ENCODE peak calls at places on chromosomes 3 and 15, in seven cellular contexts. Q is H1, E is mesendoderm, U is IMR-90, W is neuronal stem cell, I is mesenchymal stem cell, R is trophoblast cell. H is an unnamed sample.

GRCh38 chr3:105351821-105352220 is 14.9 kb upstream of the ALCAM start:
- DNase-seq in E (no peak), R (peak), I (peak), W (no peak), Q (no peak), U (peak), H (no peak)

GRCh38 chr15:49379996-49380395 is 43.0 kb upstream of the FGF7 start:
- DNase-seq in E (no peak), R (no peak), Q (no peak), U (no peak), I (no peak), W (no peak), H (peak)

GRCh38 chr15:27743078-27743477 is 356.0 kb downstream of the OCA2 start:
- DNase-seq in E (no peak), U (no peak), I (no peak), R (no peak), Q (peak), W (no peak), H (no peak)

GRCh38 chr3:138434276-138434874 is at the start of gene ESYT3:
- DNase-seq in W (peak), I (peak), R (peak), U (peak), E (peak), Q (peak), H (peak)

GRCh38 chr15:39468341-39468740 is 112.5 kb upstream of the THBS1 start:
- DNase-seq in E (no peak), U (no peak), I (no peak), Q (no peak), W (no peak), R (peak), H (no peak)

GRCh38 chr3:45617430-45618080 is 23.0 kb downstream of the LIMD1 start:
- DNase-seq in U (no peak), W (no peak), R (no peak), I (no peak), E (no peak), Q (no peak), H (no peak)

GRCh38 chr3:41630017-41630416 is 331.9 kb downstream of the ULK4 start:
- DNase-seq in U (no peak), Q (no peak), R (no peak), E (no peak), W (no peak), I (no peak), H (no peak)

GRCh38 chr3:32569540-32570425 is 875 bp downstream of the DYNC1LI1 start:
- DNase-seq in I (peak), U (peak), Q (peak), E (peak), R (peak), W (peak), H (peak)

GRCh38 chr3:181730364-181730763 is 18.6 kb downstream of the SOX2 start:
- DNase-seq in R (no peak), U (no peak), E (no peak), I (no peak), W (no peak), Q (no peak), H (no peak)

GRCh38 chr3:9250236-9250635 is 790 bp upstream of the SRGAP3 start:
- DNase-seq in E (no peak), I (no peak), R (no peak), U (no peak), W (no peak), Q (no peak), H (peak)

GRCh38 chr3:194936091-194936490 is 250.4 kb downstream of the FAM43A start:
- DNase-seq in W (no peak), E (no peak), U (no peak), Q (no peak), I (no peak), R (no peak), H (no peak)

GRCh38 chr3:196219194-196219969 is 3.0 kb downstream of the SLC51A start:
- DNase-seq in Q (no peak), R (peak), W (no peak), I (peak), E (peak), U (peak), H (no peak)

GRCh38 chr15:42324308-42324707 is 35.0 kb upstream of the CAPN3 start:
- DNase-seq in I (peak), Q (no peak), W (no peak), U (peak), E (no peak), R (no peak), H (no peak)
- H3K23ac ChIP-seq in I (no peak), Q (no peak), W (no peak), U (no peak), E (no peak), R (no peak), H (no peak)

DNA sequence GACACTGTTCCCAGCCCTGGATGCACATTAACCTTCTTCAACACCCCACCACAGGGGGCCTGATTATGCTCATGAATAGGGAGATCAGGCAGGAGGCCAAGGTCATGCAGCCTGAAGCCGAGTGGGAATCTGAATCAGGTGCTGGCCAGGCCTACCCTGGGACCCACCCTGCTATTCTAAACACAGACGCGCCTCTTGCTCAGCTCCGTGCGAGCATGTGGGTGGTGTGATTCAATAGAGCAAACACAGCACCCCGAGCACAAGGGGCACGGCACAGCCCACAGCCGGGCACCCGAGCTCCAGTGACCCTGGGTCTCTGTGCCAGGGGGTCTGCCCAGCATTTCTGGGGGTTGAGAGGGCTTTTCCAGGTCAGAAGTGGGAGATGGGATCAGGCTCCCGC is 24.6 kb upstream of the GRIP2 start:
- DNase-seq in E (no peak), W (no peak), Q (no peak), I (no peak), R (no peak), U (no peak), H (peak)
- H3K23ac ChIP-seq in E (no peak), W (no peak), Q (no peak), I (no peak), R (no peak), U (no peak), H (no peak)

GRCh38 chr15:73564255-73564654 is 68.9 kb downstream of the NPTN start:
- DNase-seq in U (peak), R (peak), Q (no peak), I (peak), E (no peak), W (no peak), H (no peak)
- H3K23ac ChIP-seq in U (peak), R (no peak), Q (no peak), I (no peak), E (no peak), W (no peak), H (no peak)

DNA sequence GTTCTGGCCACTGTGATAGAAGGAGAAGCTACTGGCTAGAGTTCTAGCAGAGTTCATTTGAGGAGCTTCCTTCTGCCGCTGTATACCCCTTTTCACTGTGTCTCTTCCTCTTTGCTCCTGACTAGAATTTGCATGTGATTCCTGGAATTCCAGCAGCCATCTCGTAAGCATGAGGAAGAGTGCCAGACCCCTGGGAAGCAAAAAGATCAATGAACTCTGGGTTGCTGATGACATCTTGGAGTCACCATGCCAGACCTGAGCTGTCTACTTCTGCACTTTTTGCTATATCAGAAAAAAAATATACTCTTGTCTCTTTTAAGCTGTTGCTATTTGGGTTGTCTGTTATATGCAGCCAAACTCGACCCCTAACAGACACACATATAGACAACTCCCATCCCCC is 3.7 kb upstream of the ADAMTS17 start:
- DNase-seq in U (no peak), R (no peak), W (no peak), E (peak), Q (no peak), I (no peak), H (no peak)
- H3K23ac ChIP-seq in U (no peak), R (no peak), W (no peak), E (no peak), Q (no peak), I (no peak), H (no peak)

GRCh38 chr3:151366993-151367392 is 17.6 kb downstream of the P2RY12 start:
- DNase-seq in E (no peak), R (no peak), U (no peak), W (no peak), I (no peak), Q (no peak), H (no peak)

GRCh38 chr3:151372063-151372820 is 12.3 kb downstream of the P2RY12 start:
- DNase-seq in R (no peak), W (no peak), I (no peak), Q (no peak), E (no peak), U (peak), H (no peak)

GRCh38 chr3:151367448-151367847 is 17.1 kb downstream of the P2RY12 start:
- DNase-seq in E (no peak), U (no peak), W (no peak), Q (no peak), I (no peak), R (no peak), H (no peak)

GRCh38 chr3:151371531-151371930 is 13.0 kb downstream of the P2RY12 start:
- DNase-seq in Q (no peak), W (no peak), U (peak), R (no peak), E (no peak), I (no peak), H (no peak)
- H3K23ac ChIP-seq in Q (no peak), W (no peak), U (no peak), R (no peak), E (no peak), I (no peak), H (no peak)

GRCh38 chr3:107458871-107459270 is 63.9 kb upstream of the BBX start:
- DNase-seq in W (no peak), I (no peak), U (no peak), R (no peak), E (no peak), Q (no peak), H (no peak)
- H3K23ac ChIP-seq in W (no peak), I (no peak), U (no peak), R (no peak), E (no peak), Q (no peak), H (no peak)